ENCODE peak calls at places on chromosomes 2 and 18, in five cellular contexts. D is HFF-Myc, R is amniotic stem cell, M is cardiac fibroblast, L is 8988T. H is an unnamed sample.

GRCh38 chr2:29130295-29130694 is 15.1 kb downstream of the CLIP4 start:
- DNase-seq in M (peak), D (peak), R (peak), L (no peak), H (no peak)

GRCh38 chr18:54883816-54884604 is 55.7 kb downstream of the RAB27B start:
- DNase-seq in L (no peak), D (no peak), R (no peak), M (no peak), H (no peak)

GRCh38 chr2:27049422-27050280 is 1.8 kb upstream of the AGBL5 start:
- DNase-seq in R (no peak), M (no peak), L (peak), D (no peak), H (no peak)

GRCh38 chr2:187865025-187865424 is 310.8 kb upstream of the TFPI start:
- DNase-seq in D (no peak), L (no peak), R (no peak), M (no peak), H (no peak)

GRCh38 chr18:22311301-22311700 is 106.4 kb downstream of the CTAGE1 start:
- DNase-seq in R (peak), D (no peak), M (peak), L (no peak), H (no peak)

GRCh38 chr18:211582-211981 is 53.2 kb downstream of the USP14 start:
- DNase-seq in D (no peak), M (no peak), L (no peak), R (no peak), H (no peak)

GRCh38 chr2:202035089-202035940 is 1.7 kb downstream of the FZD7 start:
- DNase-seq in D (no peak), L (no peak), M (peak), R (peak), H (no peak)

GRCh38 chr2:182650704-182651103 is 65.4 kb upstream of the DNAJC10 start:
- DNase-seq in L (no peak), R (peak), D (peak), M (peak), H (no peak)

GRCh38 chr2:45406626-45407025 is 204.4 kb downstream of the SRBD1 start:
- DNase-seq in D (peak), R (no peak), M (peak), L (no peak), H (no peak)

GRCh38 chr18:54147439-54147838 is 77.0 kb downstream of the MBD2 start:
- DNase-seq in D (peak), L (no peak), R (no peak), M (no peak), H (no peak)

GRCh38 chr2:193963472-193964119 is 1693.4 kb upstream of the SLC39A10 start:
- DNase-seq in L (no peak), M (peak), D (no peak), R (peak), H (no peak)

GRCh38 chr2:20607446-20607845 is 43.5 kb downstream of the HS1BP3 start:
- DNase-seq in M (no peak), R (no peak), D (no peak), L (no peak), H (no peak)

GRCh38 chr2:28342081-28342967 is 50.3 kb upstream of the FOSL2 start:
- DNase-seq in L (no peak), R (no peak), D (no peak), M (peak), H (no peak)

GRCh38 chr2:178825183-178825582 is 18.0 kb upstream of the TTN start:
- DNase-seq in M (peak), D (no peak), R (no peak), L (no peak), H (no peak)

GRCh38 chr2:233089851-233090250 is 29.7 kb downstream of the INPP5D start:
- DNase-seq in L (no peak), M (no peak), D (no peak), R (no peak), H (no peak)

H was measured in NCI-H2081 treated with DMSO at 0.1 percent for 48 hours.